ENCODE peak calls at places on chromosome 16, in four cellular contexts. D, B, M and S are unnamed samples.
A peak's percentile ranks its signal among the peaks of the same experiment; 100 is the strongest.

GRCh38 chr16:9941245-9941644 is 241.0 kb downstream of the GRIN2A start:
- DNase-seq in B (no peak), D (no peak), M (no peak), S (no peak)

GRCh38 chr16:53212899-53213235 is 158.1 kb downstream of the CHD9 start:
- DNase-seq in D (no peak), M (no peak), B (no peak), S (no peak)

GRCh38 chr16:53545433-53545832 is 42.4 kb upstream of the AKTIP start:
- DNase-seq in D (no peak), B (no peak), M (no peak), S (no peak)

GRCh38 chr16:81190667-81191066 is 47.8 kb upstream of the BCO1 start:
- DNase-seq in M (no peak), B (no peak), D (peak; percentile 62), S (no peak)

GRCh38 chr16:67398546-67399217 is 5.4 kb upstream of the TPPP3 start:
- DNase-seq in B (no peak), D (no peak), M (no peak), S (no peak)

GRCh38 chr16:88700636-88701482 is 5.3 kb downstream of the RNF166 start:
- DNase-seq in D (peak; percentile 90), B (peak; percentile 64), M (peak; percentile 80), S (no peak)

GRCh38 chr16:27313422-27314160 is at the start of gene IL4R:
- DNase-seq in B (no peak), M (peak; percentile 66), D (peak; percentile 77), S (peak; percentile 74)

GRCh38 chr16:11890231-11890630 is 25.5 kb downstream of the GSPT1 start:
- DNase-seq in D (no peak), B (no peak), M (no peak), S (no peak)

GRCh38 chr16:59212492-59213024 is 478.4 kb upstream of the GOT2 start:
- DNase-seq in B (no peak), D (no peak), M (no peak), S (no peak)

GRCh38 chr16:51624083-51624775 is 473.2 kb upstream of the SALL1 start:
- DNase-seq in M (no peak), B (no peak), D (no peak), S (peak; percentile 70)

GRCh38 chr16:70661918-70662641 is 15.7 kb downstream of the IL34 start:
- DNase-seq in D (no peak), M (no peak), B (no peak), S (peak; percentile 45)

GRCh38 chr16:88427376-88427775 is 25.7 kb upstream of the ZFPM1 start:
- DNase-seq in M (no peak), D (no peak), B (no peak), S (no peak)

GRCh38 chr16:15946257-15947044 is 3.0 kb upstream of the ABCC1 start:
- DNase-seq in M (no peak), D (peak; percentile 91), B (no peak), S (no peak)

GRCh38 chr16:25434061-25434460 is 176.4 kb upstream of the ZKSCAN2 start:
- DNase-seq in B (no peak), D (no peak), M (no peak), S (no peak)

GRCh38 chr16:23948949-23949392 is 113.2 kb downstream of the PRKCB start:
- DNase-seq in M (no peak), B (no peak), D (no peak), S (no peak)

GRCh38 chr16:4347765-4348509 is 3.2 kb downstream of the PAM16 start:
- DNase-seq in M (peak; percentile 17), B (no peak), D (no peak), S (no peak)

GRCh38 chr16:49940464-49941224 is 84.4 kb upstream of the CNEP1R1 start:
- DNase-seq in M (no peak), B (no peak), D (no peak), S (no peak)

GRCh38 chr16:70750893-70751467 is 50.0 kb downstream of the VAC14 start:
- DNase-seq in M (no peak), D (peak; percentile 99), B (no peak), S (no peak)

GRCh38 chr16:57572978-57573733 is 30.7 kb downstream of the ADGRG5 start:
- DNase-seq in B (no peak), D (no peak), M (no peak), S (no peak)

GRCh38 chr16:48123104-48123788 is 32.5 kb downstream of the ABCC12 start:
- DNase-seq in D (peak; percentile 100), M (peak; percentile 59), B (no peak), S (no peak)

GRCh38 chr16:74607310-74607966 is 524 bp upstream of the GLG1 start:
- DNase-seq in D (no peak), M (no peak), B (no peak), S (no peak)

GRCh38 chr16:60127196-60127595 is 1393.1 kb upstream of the GOT2 start:
- DNase-seq in M (no peak), D (no peak), B (no peak), S (no peak)

GRCh38 chr16:88455610-88456355 is 2.7 kb downstream of the ZFPM1 start:
- DNase-seq in D (peak; percentile 43), M (peak; percentile 64), B (peak; percentile 81), S (peak; percentile 63)

GRCh38 chr16:17607624-17608023 is 136.9 kb upstream of the XYLT1 start:
- DNase-seq in D (no peak), M (no peak), B (no peak), S (peak; percentile 29)

GRCh38 chr16:30961384-30961783 is 3.8 kb downstream of the SETD1A start:
- DNase-seq in B (no peak), D (no peak), M (no peak), S (no peak)

GRCh38 chr16:54446639-54447038 is 160.1 kb upstream of the IRX3 start:
- DNase-seq in D (no peak), B (no peak), M (no peak), S (no peak)

GRCh38 chr16:19295393-19295792 is 9.9 kb downstream of the CLEC19A start:
- DNase-seq in B (no peak), M (no peak), D (no peak), S (no peak)

GRCh38 chr16:59993101-59993500 is 1259.0 kb upstream of the GOT2 start:
- DNase-seq in D (no peak), M (no peak), B (no peak), S (no peak)

GRCh38 chr16:81816351-81816750 is 37.3 kb downstream of the PLCG2 start:
- DNase-seq in B (no peak), M (no peak), D (no peak), S (no peak)

GRCh38 chr16:77974883-77975282 is 47.5 kb upstream of the CLEC3A start:
- DNase-seq in M (peak; percentile 18), D (no peak), B (no peak), S (no peak)

GRCh38 chr16:88610080-88610479 is 28.3 kb upstream of the IL17C start:
- DNase-seq in D (no peak), M (no peak), B (no peak), S (no peak)

GRCh38 chr16:16928532-16929101 is 542.1 kb downstream of the XYLT1 start:
- DNase-seq in B (no peak), D (no peak), M (no peak), S (no peak)

GRCh38 chr16:85077039-85077438 is 35.2 kb downstream of the CIBAR2 start:
- DNase-seq in M (no peak), B (no peak), D (no peak), S (no peak)
- H3K9ac ChIP-seq in M (no peak overlapping the region), B (no peak overlapping the region), D (no peak overlapping the region), S (no peak overlapping the region)

DNA sequence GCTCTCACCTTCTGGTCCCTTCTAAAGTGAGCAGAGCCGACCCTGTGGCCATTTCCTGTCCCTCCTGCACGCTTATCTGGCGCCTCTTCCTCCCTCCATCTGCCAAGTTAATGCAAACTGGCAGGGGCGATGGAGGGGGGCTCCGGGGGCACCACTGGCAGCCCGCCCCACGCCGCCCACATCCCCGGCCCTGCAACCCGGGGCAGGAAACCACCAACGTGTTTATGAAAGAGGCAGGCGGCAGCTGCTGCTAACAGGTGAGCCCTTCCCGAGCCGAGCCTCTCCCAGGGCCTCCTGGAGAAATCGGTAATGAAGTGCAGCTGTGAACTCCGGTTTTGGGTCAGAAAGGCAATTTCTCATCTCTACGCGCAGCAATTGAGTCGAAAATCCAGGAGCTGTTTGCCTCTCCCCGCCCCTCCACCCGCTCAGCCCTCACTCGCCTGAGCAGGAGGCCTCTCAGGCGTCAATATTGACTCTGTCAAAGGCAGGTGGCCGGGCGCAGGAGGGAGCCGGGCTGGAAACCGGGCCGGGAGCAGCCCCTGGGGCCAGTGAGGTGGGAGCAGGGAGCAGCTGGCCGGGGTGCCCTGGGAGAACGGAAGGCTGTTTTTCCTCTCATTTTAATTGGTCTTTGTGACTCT is 164.4 kb upstream of the GSE1 start:
- DNase-seq in M (no peak), D (no peak), B (no peak), S (peak; percentile 86)
- TF ChIP-seq RCOR1 in M (no peak), D (no peak), B (no peak), S (no peak)

GRCh38 chr16:1876468-1876867 is 4.5 kb upstream of the MEIOB start:
- DNase-seq in D (no peak), B (peak; percentile 20), M (no peak), S (no peak)

GRCh38 chr16:1870365-1871082 is 1.4 kb downstream of the MEIOB start:
- DNase-seq in D (peak; percentile 79), B (no peak), M (no peak), S (no peak)

GRCh38 chr16:1877089-1877488 is 5.1 kb upstream of the MEIOB start:
- DNase-seq in D (no peak), B (no peak), M (no peak), S (no peak)

GRCh38 chr16:1874854-1875253 is 2.9 kb upstream of the MEIOB start:
- DNase-seq in D (no peak), M (no peak), B (no peak), S (no peak)

GRCh38 chr16:1871974-1872635 is at the start of gene MEIOB:
- DNase-seq in M (peak; percentile 92), B (no peak), D (no peak), S (peak; percentile 92)
- H2AFZ ChIP-seq in M (peak within 1 kb of the TSS; percentile 92), B (no peak within 1 kb of the TSS), D (peak within 1 kb of the TSS; percentile 75), S (peak within 1 kb of the TSS; percentile 82)

GRCh38 chr16:85211247-85211910 is 99.1 kb upstream of the CIBAR2 start:
- DNase-seq in B (no peak), M (no peak), D (no peak), S (no peak)
- H3K9ac ChIP-seq in B (no peak overlapping the region), M (no peak overlapping the region), D (no peak overlapping the region), S (no peak overlapping the region)

DNA sequence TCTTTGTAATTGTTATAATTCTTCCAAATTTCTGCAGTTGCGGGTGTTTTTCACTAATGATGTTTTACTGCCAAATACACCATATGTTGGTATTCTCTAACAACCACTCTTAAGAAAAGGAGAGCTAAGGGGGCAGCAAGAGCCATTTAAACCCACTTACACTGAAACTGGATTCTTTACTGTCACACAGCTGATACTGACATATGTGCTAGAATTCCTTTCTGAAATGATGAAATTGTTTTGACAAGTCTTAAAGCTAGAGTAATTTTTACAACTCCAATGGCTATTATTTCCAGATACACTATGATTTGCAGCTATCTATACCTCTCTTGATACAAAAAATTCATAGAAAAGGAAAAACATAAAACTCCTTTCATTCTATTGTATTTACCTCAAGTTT is 483.1 kb downstream of the CDH11 start:
- DNase-seq in M (no peak), D (no peak), B (no peak), S (no peak)
- TF ChIP-seq RCOR1 in M (no peak), D (no peak), B (no peak), S (no peak)

GRCh38 chr16:82991941-82992675 is 365.3 kb downstream of the CDH13 start:
- DNase-seq in M (no peak), D (no peak), B (no peak), S (no peak)
- H2AFZ ChIP-seq in M (no peak overlapping the region), D (no peak overlapping the region), B (no peak overlapping the region), S (no peak overlapping the region)